ENCODE peak calls at places on chromosomes 1 and 21, in five cellular contexts. K, A, D, Y and J are unnamed samples.

GRCh38 chr1:201603613-201604232 is 64.8 kb downstream of the NAV1 start:
- DNase-seq in K (peak), A (no peak), D (no peak), Y (no peak), J (no peak)

GRCh38 chr1:30042438-30043147 is 680.8 kb downstream of the MATN1 start:
- DNase-seq in K (no peak), A (no peak), D (no peak), Y (no peak), J (no peak)

GRCh38 chr1:116987256-116987555 is 14.4 kb upstream of the CD101 start:
- DNase-seq in K (no peak), A (no peak), D (no peak), Y (no peak), J (no peak)

GRCh38 chr1:96971849-96972602 is 250.4 kb downstream of the PTBP2 start:
- DNase-seq in K (no peak), A (no peak), D (no peak), Y (no peak), J (no peak)

GRCh38 chr1:101357444-101357986 is 120.7 kb downstream of the S1PR1 start:
- DNase-seq in K (peak), A (peak), D (peak), Y (peak), J (peak)

GRCh38 chr1:104019675-104020049 is 270.0 kb downstream of the AMY1C start:
- DNase-seq in K (no peak), A (no peak), D (no peak), Y (no peak), J (no peak)

GRCh38 chr21:28636988-28637691 is 355.5 kb downstream of the LTN1 start:
- DNase-seq in K (peak), A (no peak), D (no peak), Y (no peak), J (no peak)

GRCh38 chr1:194225781-194226180 is 1039.4 kb upstream of the B3GALT2 start:
- DNase-seq in K (no peak), A (no peak), D (no peak), Y (no peak), J (no peak)

GRCh38 chr1:178541829-178542553 is 29.1 kb downstream of the TEX35 start:
- DNase-seq in K (peak), A (no peak), D (no peak), Y (peak), J (peak)

GRCh38 chr1:26553942-26554682 is 24.6 kb downstream of the RPS6KA1 start:
- DNase-seq in K (no peak), A (no peak), D (no peak), Y (no peak), J (no peak)

GRCh38 chr1:37042506-37042905 is 8.2 kb upstream of the GRIK3 start:
- DNase-seq in K (no peak), A (no peak), D (no peak), Y (no peak), J (no peak)

GRCh38 chr1:162135271-162135775 is 65.8 kb downstream of the NOS1AP start:
- DNase-seq in K (no peak), A (no peak), D (no peak), Y (no peak), J (no peak)

GRCh38 chr1:111848852-111849545 is 93.3 kb downstream of the DDX20 start:
- DNase-seq in K (no peak), A (no peak), D (no peak), Y (no peak), J (no peak)

GRCh38 chr1:234398849-234399381 is 25.7 kb downstream of the COA6 start:
- DNase-seq in K (no peak), A (peak), D (no peak), Y (no peak), J (no peak)

GRCh38 chr1:200866521-200866920 is 6.3 kb upstream of the GPR25 start:
- DNase-seq in K (no peak), A (peak), D (no peak), Y (no peak), J (no peak)

GRCh38 chr1:200082329-200082728 is 54.8 kb downstream of the NR5A2 start:
- DNase-seq in K (no peak), A (no peak), D (no peak), Y (no peak), J (no peak)

GRCh38 chr1:182430263-182431068 is 19.5 kb upstream of the RGSL1 start:
- DNase-seq in K (no peak), A (peak), D (no peak), Y (peak), J (no peak)

GRCh38 chr1:186722711-186723309 is 42.6 kb upstream of the PTGS2 start:
- DNase-seq in K (peak), A (no peak), D (no peak), Y (peak), J (peak)

GRCh38 chr1:160376525-160377131 is 9.8 kb downstream of the NHLH1 start:
- DNase-seq in K (peak), A (peak), D (no peak), Y (peak), J (peak)

GRCh38 chr1:111561328-111561727 is 57.9 kb upstream of the ADORA3 start:
- DNase-seq in K (no peak), A (no peak), D (no peak), Y (no peak), J (no peak)

GRCh38 chr1:179164494-179164893 is 65.0 kb downstream of the ABL2 start:
- DNase-seq in K (peak), A (no peak), D (peak), Y (no peak), J (peak)

DNA sequence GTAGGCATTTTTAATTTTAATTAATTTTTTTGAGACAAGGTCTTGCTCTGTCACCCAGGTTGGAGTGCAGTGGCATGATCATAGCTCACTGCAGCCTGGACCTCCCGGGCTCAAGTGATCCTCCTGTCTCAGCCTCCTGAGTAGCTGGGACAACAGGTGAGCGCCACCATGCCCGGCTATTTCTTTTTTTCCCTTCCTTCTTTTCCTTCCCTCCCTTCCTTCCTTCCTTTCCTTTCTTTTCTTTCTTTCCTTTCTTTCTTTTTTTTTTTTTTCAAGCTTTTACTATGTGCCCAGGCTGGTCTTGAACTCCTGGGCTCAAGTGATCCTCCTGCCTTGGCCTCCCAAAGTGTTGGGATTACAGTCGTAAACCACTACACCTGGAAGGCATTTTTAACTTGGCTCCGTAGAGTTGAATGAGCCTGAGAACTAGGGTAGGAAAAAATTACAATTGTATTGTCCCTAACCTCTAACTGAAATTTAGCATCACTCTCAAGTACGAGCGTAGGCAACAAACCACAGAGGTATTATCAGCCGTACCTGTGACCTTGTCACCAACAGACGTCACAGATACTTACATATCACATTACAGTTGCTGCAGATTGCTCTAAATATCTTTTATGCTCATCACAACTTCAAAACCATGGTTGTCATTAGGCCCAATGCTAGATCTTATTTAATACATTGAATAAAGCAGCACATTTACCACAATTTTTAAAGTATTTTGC is 8.0 kb downstream of the RUNX3 start:
- DNase-seq in K (no peak), A (no peak), D (no peak), Y (no peak), J (no peak)
- H3K4me2 ChIP-seq in K (no peak), A (peak), D (no peak), Y (no peak), J (no peak)

GRCh38 chr1:153390938-153391710 is at the start of gene S100A8:
- DNase-seq in K (no peak), A (no peak), D (no peak), Y (no peak), J (no peak)
- TF ChIP-seq HDAC2 in K (no peak), A (no peak), D (no peak), Y (no peak), J (no peak)

DNA sequence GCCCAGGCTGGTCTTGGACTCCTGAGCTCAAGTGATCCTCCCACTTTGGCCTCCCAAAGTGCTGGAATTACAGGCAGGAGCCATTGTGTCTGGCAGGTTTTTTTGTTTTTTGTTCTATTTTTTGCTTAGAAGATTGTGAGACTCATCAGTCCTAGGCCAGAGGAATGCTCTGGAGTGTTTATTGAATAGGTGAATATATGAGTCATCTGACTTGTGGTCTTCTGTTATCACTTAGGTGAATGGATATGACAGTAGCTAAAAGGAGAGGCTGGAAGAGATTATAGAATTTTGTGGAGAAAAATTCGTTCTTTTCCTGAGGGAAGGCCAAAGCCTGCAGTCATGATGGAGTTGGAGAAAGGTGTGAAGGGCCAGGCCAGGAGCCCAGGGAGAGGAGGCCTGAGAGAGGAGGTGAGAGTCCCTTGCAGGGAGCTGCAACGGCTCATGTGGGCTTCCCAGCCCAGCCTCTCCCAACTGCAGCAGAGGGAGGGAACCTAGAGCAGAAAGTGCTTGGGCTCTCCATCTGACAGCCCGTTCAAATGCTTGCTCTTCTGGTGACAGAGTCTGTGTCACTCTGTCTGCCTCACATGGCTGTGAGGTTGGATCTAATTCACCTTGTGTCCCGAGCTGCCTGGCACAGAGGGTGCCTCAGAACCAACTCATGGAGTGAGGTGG is 31.6 kb upstream of the ACOT11 start:
- DNase-seq in K (no peak), A (no peak), D (no peak), Y (no peak), J (peak)
- TF ChIP-seq CHD2 in K (no peak), A (no peak), D (no peak), Y (no peak), J (no peak)

DNA sequence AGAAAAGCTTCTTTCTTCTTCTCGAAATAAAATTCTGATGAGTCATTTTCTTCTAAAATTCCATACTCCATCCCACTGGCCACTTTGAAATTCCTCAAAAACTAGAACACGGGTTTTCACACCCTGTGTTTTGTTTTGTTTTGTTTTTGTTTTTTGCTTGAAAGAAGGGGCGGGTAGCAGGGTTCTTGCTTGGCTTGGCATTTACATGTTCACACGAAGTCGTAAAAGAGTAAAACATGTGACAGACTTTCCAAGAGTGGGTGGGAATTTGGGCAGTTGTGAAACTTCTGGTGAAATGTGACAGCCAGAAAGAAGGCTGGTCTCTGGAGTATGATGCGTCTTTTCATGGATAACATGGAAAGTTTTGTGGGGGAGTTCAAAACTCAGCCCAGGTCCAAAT is 47.1 kb upstream of the FMN2 start:
- DNase-seq in K (no peak), A (no peak), D (no peak), Y (no peak), J (no peak)
- H3K4me2 ChIP-seq in K (no peak), A (no peak), D (no peak), Y (no peak), J (no peak)

DNA sequence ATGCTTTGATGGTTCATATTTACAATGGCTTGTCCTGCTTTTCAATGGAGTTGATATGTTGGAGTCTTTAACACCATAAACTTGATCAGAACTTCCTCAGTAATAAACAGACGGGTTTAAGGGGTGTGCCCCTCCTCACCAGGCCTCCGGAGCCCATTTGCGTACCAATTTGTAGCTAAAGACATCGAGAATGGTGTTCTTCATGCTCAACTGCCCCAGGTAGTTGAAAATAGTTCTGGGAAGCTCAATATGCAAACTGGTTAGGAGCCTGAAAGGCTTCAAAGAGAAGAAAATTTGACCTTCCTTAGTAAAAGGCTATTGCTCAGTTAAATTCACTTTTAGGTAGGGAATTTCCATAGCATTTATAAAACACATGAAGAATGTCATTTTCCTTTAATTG is 68.1 kb upstream of the RRP15 start:
- DNase-seq in K (no peak), A (no peak), D (peak), Y (no peak), J (no peak)
- TF ChIP-seq HDAC2 in K (no peak), A (no peak), D (no peak), Y (no peak), J (no peak)

GRCh38 chr1:54996869-54997710 is 1.6 kb upstream of the BSND start:
- DNase-seq in K (no peak), A (no peak), D (no peak), Y (peak), J (no peak)

GRCh38 chr1:55000110-55000815 is 1.5 kb downstream of the BSND start:
- DNase-seq in K (no peak), A (no peak), D (no peak), Y (no peak), J (no peak)

GRCh38 chr1:54997711-54997986 is 1.1 kb upstream of the BSND start:
- DNase-seq in K (no peak), A (no peak), D (no peak), Y (no peak), J (no peak)

GRCh38 chr1:54998100-54998499 is 633 bp upstream of the BSND start:
- DNase-seq in K (no peak), A (no peak), D (no peak), Y (no peak), J (no peak)

GRCh38 chr1:54998677-54999076 is at the start of gene BSND:
- DNase-seq in K (no peak), A (no peak), D (no peak), Y (peak), J (no peak)
- TF ChIP-seq CHD2 in K (no peak), A (no peak), D (no peak), Y (no peak), J (no peak)

DNA sequence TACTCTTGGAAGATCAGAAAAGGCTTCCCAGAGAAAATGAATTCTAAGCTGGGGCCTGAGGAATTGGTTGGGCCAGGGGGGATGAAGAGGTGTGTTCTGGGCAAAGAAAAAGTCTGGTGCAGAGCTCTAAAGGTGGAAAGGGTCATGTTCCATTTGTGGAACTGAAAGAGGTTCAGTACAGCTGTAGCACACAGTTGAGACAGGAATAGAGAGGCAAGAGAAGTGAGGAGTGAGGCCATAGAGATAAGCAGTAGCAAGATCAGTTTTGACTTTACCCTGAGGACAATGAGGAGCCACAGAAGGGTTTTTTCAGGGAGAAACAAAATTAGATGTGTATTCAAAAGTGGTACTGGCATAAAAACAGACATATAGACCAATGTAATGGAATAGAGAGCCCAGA is 30.3 kb upstream of the MUTYH start:
- DNase-seq in K (no peak), A (peak), D (no peak), Y (no peak), J (no peak)
- H3K4me2 ChIP-seq in K (no peak), A (peak), D (no peak), Y (no peak), J (no peak)